ENCODE peak calls at places on chromosomes 5 and 9, in five cellular contexts. Z is NT2/D1, D is ovary, T is lower leg skin, I is Panc1. C is an unnamed sample.

GRCh38 chr9:136671646-136672430 is 9.1 kb downstream of the EGFL7 start:
- DNase-seq in Z (no peak), D (no peak), T (no peak), I (no peak), C (no peak)

GRCh38 chr5:120405291-120405864 is 58.7 kb upstream of the PRR16 start:
- DNase-seq in Z (no peak), D (no peak), T (no peak), I (no peak), C (peak; percentile 75)

GRCh38 chr5:142973932-142974331 is 203.8 kb downstream of the ARHGAP26 start:
- DNase-seq in Z (no peak), D (no peak), T (no peak), I (no peak), C (no peak)

GRCh38 chr9:8816361-8816760 is 1016.8 kb upstream of the DMAC1 start:
- DNase-seq in Z (no peak), D (no peak), T (no peak), I (no peak), C (no peak)

GRCh38 chr5:160187091-160187490 is 42.2 kb upstream of the FABP6 start:
- DNase-seq in Z (no peak), D (no peak), T (no peak), I (no peak), C (no peak)

GRCh38 chr5:122907238-122907637 is 61.8 kb downstream of the SNX24 start:
- DNase-seq in Z (peak; percentile 40), D (no peak), T (no peak), I (no peak), C (no peak)

GRCh38 chr9:101235105-101235866 is 149.5 kb downstream of the BAAT start:
- DNase-seq in Z (peak; percentile 52), D (no peak), T (no peak), I (no peak), C (no peak)

GRCh38 chr5:179296150-179296821 is 49.0 kb downstream of the ADAMTS2 start:
- DNase-seq in Z (no peak), D (peak; percentile 9), T (peak; percentile 82), I (no peak), C (no peak)

GRCh38 chr9:34550016-34550680 is 27.4 kb upstream of the ENHO start:
- DNase-seq in Z (no peak), D (no peak), T (peak; percentile 79), I (no peak), C (no peak)

GRCh38 chr9:133708123-133708769 is 29.9 kb downstream of the SARDH start:
- DNase-seq in Z (no peak), D (peak; percentile 26), T (no peak), I (no peak), C (no peak)

GRCh38 chr5:40904205-40904993 is 4.9 kb upstream of the C7 start:
- DNase-seq in Z (peak; percentile 66), D (peak; percentile 74), T (no peak), I (peak; percentile 75), C (peak; percentile 37)

GRCh38 chr5:132372542-132372941 is 3.0 kb downstream of the SLC22A5 start:
- DNase-seq in Z (no peak), D (no peak), T (peak; percentile 53), I (no peak), C (no peak)

GRCh38 chr9:96655198-96655851 is at the start of gene PRXL2C:
- DNase-seq in Z (no peak), D (peak; percentile 86), T (peak; percentile 97), I (no peak), C (no peak)

GRCh38 chr9:96651626-96652025 is 3.5 kb downstream of the PRXL2C start:
- DNase-seq in Z (no peak), D (no peak), T (no peak), I (no peak), C (no peak)

GRCh38 chr9:96649620-96650323 is 5.3 kb downstream of the PRXL2C start:
- DNase-seq in Z (no peak), D (no peak), T (no peak), I (no peak), C (no peak)

GRCh38 chr9:96654450-96655197 is 493 bp downstream of the PRXL2C start:
- DNase-seq in Z (no peak), D (peak; percentile 84), T (peak; percentile 96), I (no peak), C (peak; percentile 78)
- H3K4me3 ChIP-seq in Z (peak overlapping the region; percentile 75), D (peak overlapping the region; percentile 63), T (peak overlapping the region; percentile 43), I (peak overlapping the region; percentile 77), C (peak overlapping the region; percentile 66)

DNA sequence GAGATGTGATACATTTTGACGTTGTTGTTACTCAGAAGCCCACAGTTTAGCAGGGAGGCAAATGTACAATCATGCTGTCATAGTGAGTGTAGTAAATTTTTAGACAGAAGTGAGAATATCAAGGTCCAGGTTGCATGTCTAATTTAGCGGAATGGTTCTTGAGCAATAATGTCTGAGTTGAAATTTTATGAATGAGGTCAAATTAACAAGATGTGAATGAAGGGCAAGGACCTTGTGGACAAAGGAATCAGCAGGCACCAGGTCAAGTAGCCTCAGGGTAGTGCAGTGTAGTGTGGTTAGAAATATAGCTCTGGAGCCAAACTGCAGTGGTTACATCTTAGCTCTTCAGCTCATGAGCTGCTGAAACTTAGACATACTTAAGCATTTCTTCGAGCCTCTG is 36.2 kb downstream of the TNFSF8 start:
- DNase-seq in Z (no peak), D (no peak), T (no peak), I (no peak), C (no peak)
- H3K4me3 ChIP-seq in Z (no peak overlapping the region), D (no peak overlapping the region), T (no peak overlapping the region), I (no peak overlapping the region), C (no peak overlapping the region)

DNA sequence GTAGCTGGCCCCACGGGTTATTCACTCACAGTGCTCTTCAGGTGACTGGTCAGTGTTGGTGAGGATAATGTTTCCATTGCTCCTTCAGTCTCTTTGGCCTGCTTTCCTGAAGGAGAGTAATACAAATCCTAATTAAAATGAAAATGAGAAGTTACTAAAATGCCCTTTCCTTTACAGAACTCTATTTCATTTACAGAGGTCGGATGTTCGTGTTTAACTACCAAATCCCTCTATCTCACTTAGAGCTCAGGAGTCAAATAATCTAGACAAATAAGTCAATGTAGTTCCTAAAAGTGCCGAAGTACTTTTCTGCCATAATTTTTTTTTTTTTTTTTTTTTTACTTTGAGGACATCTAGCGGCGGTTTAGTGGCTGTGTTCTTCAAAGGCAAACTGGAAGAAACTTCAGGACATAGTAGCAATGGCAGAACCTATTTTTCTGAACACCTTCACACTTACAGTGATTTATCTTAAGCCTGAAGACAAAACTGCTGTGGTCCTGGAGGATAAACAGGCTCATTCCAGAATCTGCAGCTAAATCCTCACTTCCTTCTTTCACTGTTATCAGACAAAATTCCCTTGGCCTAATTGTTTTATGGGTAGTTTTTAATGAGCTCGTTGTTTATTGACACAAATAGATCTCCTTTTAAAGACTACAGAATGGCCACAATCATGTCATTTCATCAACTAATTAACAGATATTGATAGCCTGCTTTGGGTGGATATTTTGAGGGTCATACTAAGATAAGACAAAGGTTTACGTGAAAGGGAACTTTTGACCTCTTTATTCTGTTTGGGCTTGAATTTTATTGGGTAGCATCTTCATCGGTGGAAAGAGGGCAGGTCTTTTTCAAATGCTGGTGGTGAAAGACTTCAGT is 207.6 kb upstream of the DMRTA1 start:
- DNase-seq in Z (no peak), D (no peak), T (no peak), I (no peak), C (no peak)
- H3K4me3 ChIP-seq in Z (no peak overlapping the region), D (no peak overlapping the region), T (no peak overlapping the region), I (no peak overlapping the region), C (no peak overlapping the region)

GRCh38 chr9:107731115-107731762 is 241.7 kb upstream of the KLF4 start:
- DNase-seq in Z (no peak), D (no peak), T (no peak), I (no peak), C (no peak)

GRCh38 chr9:107735821-107736220 is 246.3 kb upstream of the KLF4 start:
- DNase-seq in Z (no peak), D (no peak), T (no peak), I (no peak), C (no peak)

GRCh38 chr9:107732781-107733529 is 243.4 kb upstream of the KLF4 start:
- DNase-seq in Z (no peak), D (peak; percentile 58), T (peak; percentile 92), I (no peak), C (no peak)

GRCh38 chr9:107734231-107735014 is 244.9 kb upstream of the KLF4 start:
- DNase-seq in Z (no peak), D (peak; percentile 68), T (no peak), I (no peak), C (peak; percentile 78)

DNA sequence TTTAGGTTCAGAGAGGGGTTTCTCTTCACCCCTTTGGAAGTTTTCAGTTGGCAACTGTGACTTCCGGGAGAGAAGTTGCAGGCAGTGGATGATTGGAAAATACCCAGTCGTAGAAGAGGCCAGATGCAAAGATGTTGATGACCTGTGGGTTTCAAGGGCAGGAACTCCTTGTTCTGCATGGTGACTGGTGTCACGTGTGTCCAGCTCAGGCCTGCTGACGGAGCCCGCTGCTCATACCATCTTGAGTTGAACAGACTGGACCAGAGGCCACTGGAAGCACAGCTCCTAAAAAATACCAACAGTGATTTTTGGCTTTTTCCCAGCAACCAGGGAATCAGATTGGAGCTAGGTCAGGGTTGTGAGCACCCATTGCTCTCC is 243.9 kb upstream of the KLF4 start:
- DNase-seq in Z (no peak), D (peak; percentile 58), T (peak; percentile 94), I (no peak), C (no peak)
- H3K4me3 ChIP-seq in Z (no peak overlapping the region), D (peak overlapping the region; percentile 23), T (no peak overlapping the region), I (peak overlapping the region; percentile 33), C (peak overlapping the region; percentile 7)

GRCh38 chr9:127563579-127563978 is 48.5 kb upstream of the STXBP1 start:
- DNase-seq in Z (no peak), D (no peak), T (no peak), I (no peak), C (no peak)

GRCh38 chr9:127562271-127562780 is 49.8 kb upstream of the STXBP1 start:
- DNase-seq in Z (no peak), D (no peak), T (no peak), I (no peak), C (no peak)

GRCh38 chr9:127562841-127563523 is 49.1 kb upstream of the STXBP1 start:
- DNase-seq in Z (no peak), D (no peak), T (no peak), I (no peak), C (peak; percentile 77)

GRCh38 chr9:127559247-127559680 is 52.8 kb upstream of the STXBP1 start:
- DNase-seq in Z (no peak), D (no peak), T (no peak), I (no peak), C (no peak)

GRCh38 chr9:127561491-127562270 is 50.4 kb upstream of the STXBP1 start:
- DNase-seq in Z (peak; percentile 84), D (peak; percentile 79), T (peak; percentile 97), I (peak; percentile 93), C (peak; percentile 98)
- H3K4me3 ChIP-seq in Z (no peak overlapping the region), D (no peak overlapping the region), T (no peak overlapping the region), I (peak overlapping the region; percentile 18), C (peak overlapping the region; percentile 18)

GRCh38 chr9:121754655-121755436 is 103.4 kb downstream of the DAB2IP start:
- DNase-seq in Z (no peak), D (no peak), T (no peak), I (no peak), C (no peak)
- H3K4me3 ChIP-seq in Z (no peak overlapping the region), D (no peak overlapping the region), T (no peak overlapping the region), I (no peak overlapping the region), C (no peak overlapping the region)

C was measured in skeletal muscle cell.